ENCODE peak calls at places on chromosomes 2 and 18, in six cellular contexts. X is GM12864; Y is Calu3; U is activated T-helper 1 cell treated with anti-CD3 and anti-CD28 coated beads, Interleukin-2, amount 50 U/mL, for 16 hours; K is WERI-Rb-1; Z is activated T-cell treated with anti-CD3 and anti-CD28 coated beads for 1 hour. W is an unnamed sample.

GRCh38 chr2:156687715-156688114 is 251.5 kb downstream of the GPD2 start:
- DNase-seq in Z (no peak), X (no peak), U (no peak), K (no peak), Y (peak), W (no peak)

GRCh38 chr2:173644146-173644545 is 289.5 kb downstream of the CDCA7 start:
- DNase-seq in X (no peak), U (no peak), K (no peak), Y (no peak), Z (no peak), W (no peak)

GRCh38 chr18:67199993-67200617 is 316.4 kb downstream of the DSEL start:
- DNase-seq in Z (no peak), U (no peak), X (peak), Y (peak), K (no peak), W (peak)

GRCh38 chr2:222052934-222053367 is 245.8 kb downstream of the PAX3 start:
- DNase-seq in K (peak), Z (no peak), U (no peak), Y (peak), X (no peak), W (peak)

GRCh38 chr2:156792242-156792840 is 356.2 kb downstream of the GPD2 start:
- DNase-seq in U (no peak), Z (no peak), K (no peak), Y (no peak), X (no peak), W (no peak)

GRCh38 chr2:191539068-191539467 is 138.9 kb upstream of the NABP1 start:
- DNase-seq in X (no peak), K (peak), Z (peak), U (no peak), Y (peak), W (peak)

GRCh38 chr18:76578571-76579300 is 83.7 kb upstream of the ZNF516 start:
- DNase-seq in K (no peak), Y (no peak), X (no peak), U (no peak), Z (no peak), W (no peak)

GRCh38 chr18:29160123-29160522 is 983.2 kb upstream of the CDH2 start:
- DNase-seq in Y (no peak), Z (no peak), U (no peak), X (no peak), K (no peak), W (no peak)

GRCh38 chr18:60018801-60019462 is 119.1 kb downstream of the PMAIP1 start:
- DNase-seq in Y (no peak), Z (no peak), U (no peak), X (no peak), K (no peak), W (no peak)

GRCh38 chr18:50853863-50854271 is 25.1 kb upstream of the ME2 start:
- DNase-seq in K (no peak), Y (peak), Z (no peak), X (no peak), U (no peak), W (no peak)

GRCh38 chr2:198293281-198293680 is 488.9 kb downstream of the PLCL1 start:
- DNase-seq in X (no peak), U (no peak), Y (no peak), K (no peak), Z (no peak), W (no peak)

GRCh38 chr2:144181006-144181405 is 338.9 kb downstream of the ZEB2 start:
- DNase-seq in Z (no peak), U (no peak), K (no peak), Y (no peak), X (no peak), W (no peak)

W was measured in GM12865.